ENCODE peak calls at places on chromosomes 5 and 9, in six cellular contexts. N is activated B cell treated with CpG ODN at 0.5 μM for 24 hours; R is dermis blood vessel endothelial cell; T is GDM1; I is CD4-positive, CD25-positive, alpha-beta regulatory T cell; W is iris pigment epithelial cell. K is an unnamed sample.

GRCh38 chr5:41721521-41721920 is 148.7 kb downstream of the OXCT1 start:
- DNase-seq in W (peak; percentile 1), T (no peak), N (no peak), I (no peak), R (no peak), K (no peak)

GRCh38 chr5:123696948-123697347 is 185.0 kb downstream of the CSNK1G3 start:
- DNase-seq in T (no peak), R (peak; percentile 28), N (no peak), I (no peak), W (no peak), K (no peak)

GRCh38 chr9:16031971-16032370 is 479.1 kb downstream of the CCDC171 start:
- DNase-seq in N (no peak), I (no peak), W (peak; percentile 42), R (no peak), T (no peak), K (no peak)

GRCh38 chr5:56050566-56051292 is 56.0 kb upstream of the IL6ST start:
- DNase-seq in T (peak; percentile 49), N (no peak), W (no peak), I (peak; percentile 63), R (peak; percentile 85), K (peak; percentile 3)

GRCh38 chr5:112776301-112776856 is 38.7 kb downstream of the APC start:
- DNase-seq in N (no peak), T (no peak), R (no peak), I (no peak), W (peak; percentile 93), K (no peak)

GRCh38 chr9:114643906-114644305 is 13.7 kb downstream of the TEX53 start:
- DNase-seq in T (no peak), N (no peak), I (no peak), R (no peak), W (no peak), K (no peak)

GRCh38 chr5:38807570-38808461 is 38.0 kb upstream of the OSMR start:
- DNase-seq in N (no peak), T (no peak), I (no peak), W (peak; percentile 89), R (peak; percentile 82), K (no peak)

GRCh38 chr5:32197032-32197431 is 22.9 kb upstream of the GOLPH3 start:
- DNase-seq in N (no peak), I (no peak), T (no peak), R (no peak), W (no peak), K (no peak)

GRCh38 chr5:6556089-6556801 is 76.6 kb downstream of the NSUN2 start:
- DNase-seq in N (no peak), I (no peak), R (no peak), T (no peak), W (peak; percentile 20), K (no peak)

GRCh38 chr9:134205636-134206316 is 41.4 kb upstream of the RNU6ATAC start:
- DNase-seq in N (no peak), T (no peak), W (no peak), I (no peak), R (peak; percentile 79), K (no peak)

GRCh38 chr5:173885481-173886010 is 2.6 kb upstream of the CPEB4 start:
- DNase-seq in T (peak; percentile 54), I (peak; percentile 47), N (no peak), R (peak; percentile 61), W (no peak), K (no peak)

GRCh38 chr5:11941566-11941965 is 37.3 kb upstream of the CTNND2 start:
- DNase-seq in R (no peak), I (no peak), N (no peak), W (no peak), T (no peak), K (no peak)

GRCh38 chr5:61767231-61768080 is 435.4 kb downstream of the ZSWIM6 start:
- DNase-seq in R (no peak), N (no peak), T (no peak), I (no peak), W (no peak), K (no peak)

GRCh38 chr5:16782227-16782626 is 153.9 kb downstream of the MYO10 start:
- DNase-seq in R (no peak), N (no peak), T (no peak), I (no peak), W (no peak), K (no peak)

GRCh38 chr5:140108093-140109049 is 5.5 kb upstream of the PURA start:
- DNase-seq in T (no peak), I (no peak), W (no peak), N (peak; percentile 22), R (peak; percentile 13), K (no peak)

GRCh38 chr5:10331341-10331796 is 22.1 kb upstream of the MARCHF6 start:
- DNase-seq in R (no peak), N (no peak), I (no peak), W (peak; percentile 84), T (no peak), K (no peak)

GRCh38 chr5:127562252-127562651 is 44.8 kb downstream of the PRRC1 start:
- DNase-seq in W (peak; percentile 11), N (no peak), T (peak; percentile 0), R (peak; percentile 40), I (no peak), K (peak; percentile 16)